ENCODE peak calls at places on chromosomes 3 and 15, in five cellular contexts. M, L, J, V and I are unnamed samples.

GRCh38 chr15:60299452-60300047 is 98.2 kb downstream of the ANXA2 start:
- DNase-seq in M (peak; percentile 56), L (no peak), J (no peak), V (peak; percentile 12), I (no peak)

GRCh38 chr3:167437428-167438139 is 36.3 kb downstream of the SERPINI2 start:
- DNase-seq in M (no peak), L (no peak), J (no peak), V (no peak), I (no peak)

GRCh38 chr15:28904541-28905303 is 18.9 kb downstream of the APBA2 start:
- DNase-seq in M (no peak), L (no peak), J (no peak), V (no peak), I (no peak)

GRCh38 chr15:90838066-90838465 is 30.3 kb upstream of the FURIN start:
- DNase-seq in M (no peak), L (no peak), J (no peak), V (no peak), I (no peak)

GRCh38 chr15:99441427-99441766 is 124.4 kb upstream of the MEF2A start:
- DNase-seq in M (no peak), L (no peak), J (no peak), V (no peak), I (no peak)

GRCh38 chr3:122356402-122356801 is 26.6 kb downstream of the MIX23 start:
- DNase-seq in M (peak; percentile 72), L (peak; percentile 54), J (no peak), V (no peak), I (peak; percentile 21)

GRCh38 chr3:152405915-152406802 is 137.4 kb downstream of the MBNL1 start:
- DNase-seq in M (peak; percentile 77), L (peak; percentile 87), J (no peak), V (no peak), I (no peak)

GRCh38 chr3:159189994-159190669 is 388.3 kb downstream of the MFSD1 start:
- DNase-seq in M (peak; percentile 74), L (no peak), J (no peak), V (no peak), I (no peak)

GRCh38 chr3:169295912-169296311 is 367.6 kb downstream of the MECOM start:
- DNase-seq in M (no peak), L (no peak), J (no peak), V (no peak), I (no peak)

GRCh38 chr3:46673151-46674030 is 20.1 kb downstream of the ALS2CL start:
- DNase-seq in M (no peak), L (no peak), J (peak; percentile 12), V (no peak), I (no peak)

GRCh38 chr3:194308635-194309213 is 42.4 kb downstream of the CPN2 start:
- DNase-seq in M (peak; percentile 58), L (no peak), J (no peak), V (no peak), I (no peak)

GRCh38 chr15:36882487-36883108 is 217.8 kb downstream of the MEIS2 start:
- DNase-seq in M (peak; percentile 13), L (no peak), J (peak; percentile 19), V (no peak), I (no peak)

GRCh38 chr3:196323016-196323415 is 5.0 kb upstream of the DYNLT2B start:
- DNase-seq in M (no peak), L (no peak), J (no peak), V (no peak), I (no peak)

GRCh38 chr3:153961498-153961897 is 159.7 kb upstream of the ARHGEF26 start:
- DNase-seq in M (no peak), L (no peak), J (no peak), V (no peak), I (no peak)

GRCh38 chr3:105752791-105753415 is 115.9 kb downstream of the CBLB start:
- DNase-seq in M (peak; percentile 60), L (no peak), J (no peak), V (no peak), I (no peak)

GRCh38 chr3:9916346-9916733 is 558 bp upstream of the IL17RC start:
- DNase-seq in M (no peak), L (peak; percentile 48), J (no peak), V (no peak), I (peak; percentile 19)

GRCh38 chr3:159897331-159898075 is 91.1 kb upstream of the IL12A start:
- DNase-seq in M (peak; percentile 55), L (peak; percentile 81), J (no peak), V (no peak), I (peak; percentile 41)

GRCh38 chr15:63473007-63473748 is 31.2 kb upstream of the USP3 start:
- DNase-seq in M (no peak), L (no peak), J (no peak), V (no peak), I (no peak)

GRCh38 chr3:194139085-194139976 is 3.4 kb downstream of the HES1 start:
- DNase-seq in M (peak; percentile 96), L (peak; percentile 76), J (peak; percentile 33), V (peak; percentile 40), I (peak; percentile 30)

GRCh38 chr15:89978914-89979313 is 22.2 kb upstream of the ZNF710 start:
- DNase-seq in M (no peak), L (no peak), J (no peak), V (no peak), I (no peak)

GRCh38 chr3:111980716-111981456 is 2.1 kb downstream of the ABHD10 start:
- DNase-seq in M (no peak), L (no peak), J (no peak), V (no peak), I (no peak)

GRCh38 chr3:141011511-141012262 is 39.5 kb upstream of the SPSB4 start:
- DNase-seq in M (peak; percentile 31), L (peak; percentile 44), J (peak; percentile 82), V (peak; percentile 78), I (peak; percentile 71)

GRCh38 chr3:149258298-149258697 is 36.7 kb upstream of the CP start:
- DNase-seq in M (no peak), L (peak; percentile 16), J (peak; percentile 33), V (peak; percentile 42), I (no peak)

GRCh38 chr3:178583963-178584575 is 47.8 kb downstream of the KCNMB2 start:
- DNase-seq in M (no peak), L (no peak), J (peak; percentile 16), V (no peak), I (peak; percentile 26)

GRCh38 chr15:49860101-49860500 is 239.3 kb downstream of the DTWD1 start:
- DNase-seq in M (peak; percentile 80), L (peak; percentile 87), J (no peak), V (no peak), I (no peak)

GRCh38 chr3:171791695-171792082 is 18.6 kb downstream of the PLD1 start:
- DNase-seq in M (peak; percentile 94), L (peak; percentile 70), J (no peak), V (no peak), I (peak; percentile 26)

GRCh38 chr3:104180906-104181305 is 1185.8 kb upstream of the ALCAM start:
- DNase-seq in M (no peak), L (no peak), J (no peak), V (no peak), I (no peak)

GRCh38 chr3:4406746-4407568 is 60.1 kb downstream of the SUMF1 start:
- DNase-seq in M (no peak), L (peak; percentile 37), J (no peak), V (no peak), I (no peak)

GRCh38 chr3:110419096-110419495 is 652.5 kb upstream of the NECTIN3 start:
- DNase-seq in M (no peak), L (no peak), J (no peak), V (no peak), I (no peak)

GRCh38 chr3:37384117-37384516 is 209.7 kb upstream of the LRRFIP2 start:
- DNase-seq in M (no peak), L (no peak), J (no peak), V (no peak), I (no peak)

DNA sequence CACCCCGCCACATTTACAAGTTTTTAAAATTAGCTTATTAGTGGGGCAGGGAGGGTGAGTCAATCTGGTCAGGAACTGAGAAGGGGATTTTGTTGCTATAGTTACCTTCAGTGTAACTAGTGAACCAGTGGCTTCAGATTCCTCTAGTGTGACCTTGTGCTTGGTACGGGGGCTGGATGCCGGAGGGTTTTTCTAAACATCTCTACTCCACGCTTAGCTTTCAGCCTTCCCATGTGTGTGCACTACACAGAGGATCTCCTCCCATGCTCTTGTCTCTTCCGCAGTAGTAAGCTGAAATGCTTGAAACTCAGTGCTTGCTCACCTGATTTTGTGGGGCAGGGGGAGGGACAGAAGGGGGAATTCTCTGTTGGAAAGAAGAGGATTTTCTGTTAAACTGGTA is 67.9 kb upstream of the AKAP13 start:
- DNase-seq in M (peak; percentile 33), L (peak; percentile 85), J (no peak), V (no peak), I (no peak)
- H3K4me3 ChIP-seq in M (no peak overlapping the region), L (no peak overlapping the region), J (no peak overlapping the region), V (no peak overlapping the region), I (no peak overlapping the region)

GRCh38 chr15:100693451-100693850 is 91.1 kb downstream of the ASB7 start:
- DNase-seq in M (peak; percentile 75), L (no peak), J (no peak), V (no peak), I (no peak)
- H3K27me3 ChIP-seq in M (no peaks in the 10 kb centered on the region), L (no peaks in the 10 kb centered on the region), J (peaks cover 31% of the 10 kb centered on the region), V (no peaks in the 10 kb centered on the region), I (no peaks in the 10 kb centered on the region)

GRCh38 chr3:31654998-31655397 is 122.3 kb downstream of the STT3B start:
- DNase-seq in M (no peak), L (no peak), J (no peak), V (no peak), I (no peak)

GRCh38 chr3:31653464-31653863 is 120.7 kb downstream of the STT3B start:
- DNase-seq in M (no peak), L (no peak), J (no peak), V (no peak), I (no peak)

GRCh38 chr3:31648286-31648968 is 115.7 kb downstream of the STT3B start:
- DNase-seq in M (no peak), L (no peak), J (no peak), V (no peak), I (no peak)

GRCh38 chr3:31652296-31652695 is 119.6 kb downstream of the STT3B start:
- DNase-seq in M (no peak), L (no peak), J (no peak), V (no peak), I (no peak)
- H3K9me3 ChIP-seq in M (no peaks in the 10 kb centered on the region), L (peaks cover 32% of the 10 kb centered on the region), J (peaks cover 84% of the 10 kb centered on the region), V (peaks cover 20% of the 10 kb centered on the region), I (peaks cover 16% of the 10 kb centered on the region)

GRCh38 chr3:184811663-184811998 is 335 bp upstream of the VPS8 start:
- DNase-seq in M (no peak), L (no peak), J (no peak), V (no peak), I (no peak)
- H3K4me3 ChIP-seq in M (peak overlapping the region; percentile 88), L (peak overlapping the region; percentile 28), J (peak overlapping the region; percentile 81), V (peak overlapping the region; percentile 82), I (peak overlapping the region; percentile 89)

GRCh38 chr3:128556384-128556783 is 63.4 kb upstream of the GATA2 start:
- DNase-seq in M (no peak), L (no peak), J (no peak), V (no peak), I (no peak)
- H3K27me3 ChIP-seq in M (peaks cover 2% of the 10 kb centered on the region), L (peaks cover 44% of the 10 kb centered on the region), J (peaks cover 69% of the 10 kb centered on the region), V (peaks cover 31% of the 10 kb centered on the region), I (peaks cover 9% of the 10 kb centered on the region)